ENCODE peak calls at places on chromosomes 4 and X, in four cellular contexts. X is hepatocyte, H is PC-9, I is PC-3. L is an unnamed sample.

GRCh38 chr4:8832130-8832930 is 39.3 kb downstream of the HMX1 start:
- DNase-seq in I (no peak), X (no peak), H (no peak), L (no peak)

GRCh38 chr4:104726002-104726401 is 231.3 kb upstream of the CXXC4 start:
- DNase-seq in H (no peak), I (no peak), X (no peak), L (no peak)

GRCh38 chr4:186330368-186330767 is 64.4 kb downstream of the F11 start:
- DNase-seq in X (no peak), I (no peak), H (no peak), L (no peak)

GRCh38 chr4:52925531-52925968 is 63.4 kb downstream of the RASL11B start:
- DNase-seq in I (no peak), H (no peak), X (peak; percentile 44), L (no peak)

GRCh38 chrX:118780509-118780908 is 43.1 kb upstream of the ZCCHC12 start:
- DNase-seq in I (no peak), X (no peak), H (no peak), L (no peak)

GRCh38 chr4:145880355-145880960 is 58.2 kb downstream of the ZNF827 start:
- DNase-seq in H (no peak), I (no peak), X (no peak), L (no peak)

GRCh38 chrX:31449975-31450374 is 378.1 kb upstream of the FTHL17 start:
- DNase-seq in H (no peak), I (no peak), X (no peak), L (no peak)

GRCh38 chr4:152100378-152101201 is 339.8 kb upstream of the GATB start:
- DNase-seq in H (no peak), X (no peak), I (peak; percentile 80), L (no peak)

GRCh38 chrX:149881081-149881711 is at the start of gene MAGEA8:
- DNase-seq in X (no peak), I (no peak), H (no peak), L (no peak)

GRCh38 chrX:47802589-47802988 is 34.1 kb upstream of the ZNF81 start:
- DNase-seq in X (no peak), H (no peak), I (peak; percentile 48), L (no peak)

GRCh38 chr4:83606435-83606834 is 70.5 kb downstream of the GPAT3 start:
- DNase-seq in H (no peak), X (no peak), I (no peak), L (no peak)

GRCh38 chr4:98564847-98565246 is 93.6 kb downstream of the TSPAN5 start:
- DNase-seq in I (no peak), X (no peak), H (no peak), L (no peak)

GRCh38 chrX:33211356-33212254 is at the start of gene DMD:
- DNase-seq in X (peak; percentile 52), I (no peak), H (no peak), L (no peak)

GRCh38 chr4:183335369-183335940 is 13.2 kb upstream of the CLDN24 start:
- DNase-seq in X (peak; percentile 32), H (peak; percentile 76), I (peak; percentile 88), L (no peak)

GRCh38 chr4:155005395-155006087 is 202.9 kb upstream of the NPY2R start:
- DNase-seq in X (peak; percentile 27), I (peak; percentile 47), H (no peak), L (no peak)

GRCh38 chrX:14694631-14695030 is 165.3 kb downstream of the GLRA2 start:
- DNase-seq in H (no peak), X (no peak), I (peak; percentile 65), L (no peak)

GRCh38 chr4:53767503-53767902 is 176.2 kb upstream of the LNX1 start:
- DNase-seq in X (no peak), H (no peak), I (no peak), L (no peak)

GRCh38 chr4:86834901-86835300 is 14.3 kb downstream of the SLC10A6 start:
- DNase-seq in I (no peak), X (no peak), H (no peak), L (no peak)

GRCh38 chr4:26723216-26723615 is 137.4 kb upstream of the STIM2 start:
- DNase-seq in I (no peak), X (no peak), H (no peak), L (no peak)

GRCh38 chrX:153939573-153939972 is 4.7 kb upstream of the NAA10 start:
- DNase-seq in H (no peak), I (no peak), X (no peak), L (no peak)
- H3K9me2 ChIP-seq in H (no peaks in the 10 kb centered on the region), I (no peaks in the 10 kb centered on the region), X (no peaks in the 10 kb centered on the region), L (no peaks in the 10 kb centered on the region)

DNA sequence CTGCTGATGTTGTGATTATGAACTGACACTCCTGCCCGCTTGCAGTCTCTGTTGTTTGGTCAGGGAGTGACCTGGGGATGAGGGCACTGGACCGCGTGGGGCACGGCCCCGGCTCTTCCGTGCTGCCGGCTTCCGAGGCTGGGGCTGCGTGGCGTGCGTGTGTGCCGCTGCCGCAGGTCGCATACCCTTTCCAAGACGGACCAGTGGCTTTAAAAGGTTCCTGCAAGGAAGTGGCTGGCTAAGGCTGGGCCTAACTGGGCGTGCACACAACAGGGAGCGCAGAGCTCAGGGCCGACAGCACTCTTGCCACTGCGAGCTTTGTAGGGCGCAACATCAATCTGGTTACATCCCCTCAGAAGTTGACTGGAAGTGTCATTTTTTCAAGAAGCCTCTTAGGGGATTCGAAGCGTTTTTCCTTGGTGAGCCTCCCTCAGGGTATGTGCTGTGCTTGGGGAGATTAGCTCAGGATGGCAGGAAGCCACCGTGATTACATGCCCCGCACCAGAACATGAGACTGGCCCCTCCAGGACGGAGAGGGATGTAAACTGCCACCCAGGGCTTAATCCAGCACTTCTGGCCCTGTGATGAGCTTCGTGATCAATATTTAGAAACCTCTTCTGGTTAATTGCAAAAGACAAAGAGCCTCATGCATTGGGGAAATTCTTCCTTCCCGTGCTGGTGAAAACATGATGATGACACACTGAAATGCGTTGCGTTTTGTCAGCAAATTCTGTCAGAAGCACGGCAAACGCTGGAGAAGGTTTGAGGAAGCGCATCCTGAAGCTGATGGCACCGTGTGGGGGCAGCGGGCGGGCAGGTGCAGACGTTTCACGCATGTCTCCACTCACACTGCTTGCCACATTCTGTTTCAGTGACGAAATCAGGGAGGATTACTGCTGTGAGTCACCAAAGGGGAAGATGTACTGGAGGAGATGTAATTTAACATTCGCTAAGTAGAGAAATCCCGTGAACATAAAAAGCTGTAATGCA is 11.1 kb downstream of the MAEA start:
- DNase-seq in X (peak; percentile 52), H (peak; percentile 56), I (no peak), L (no peak)
- H3K79me2 ChIP-seq in X (peaks cover 94% of the 10 kb centered on the region), H (peaks cover 78% of the 10 kb centered on the region), I (peaks cover 85% of the 10 kb centered on the region), L (peaks cover 86% of the 10 kb centered on the region)

GRCh38 chr4:10090467-10091250 is 25.9 kb downstream of the WDR1 start:
- DNase-seq in X (no peak), I (no peak), H (no peak), L (no peak)

GRCh38 chr4:10093801-10094552 is 22.6 kb downstream of the WDR1 start:
- DNase-seq in I (no peak), H (no peak), X (peak; percentile 71), L (no peak)

GRCh38 chr4:10091531-10092181 is 24.9 kb downstream of the WDR1 start:
- DNase-seq in I (no peak), H (no peak), X (no peak), L (no peak)

GRCh38 chr4:10093273-10093621 is 23.4 kb downstream of the WDR1 start:
- DNase-seq in I (no peak), H (no peak), X (no peak), L (no peak)

GRCh38 chr4:10092481-10093272 is 23.9 kb downstream of the WDR1 start:
- DNase-seq in H (no peak), I (no peak), X (no peak), L (no peak)
- H3K9me2 ChIP-seq in H (no peaks in the 10 kb centered on the region), I (no peaks in the 10 kb centered on the region), X (no peaks in the 10 kb centered on the region), L (no peaks in the 10 kb centered on the region)

GRCh38 chr4:56444719-56445118 is 8.7 kb downstream of the PAICS start:
- DNase-seq in X (no peak), H (no peak), I (no peak), L (no peak)
- H3K79me2 ChIP-seq in X (peaks cover 57% of the 10 kb centered on the region), H (peaks cover 52% of the 10 kb centered on the region), I (peaks cover 77% of the 10 kb centered on the region), L (peaks cover 78% of the 10 kb centered on the region)

GRCh38 chr4:123497328-123497727 is 100.7 kb downstream of the SPRY1 start:
- DNase-seq in X (no peak), H (no peak), I (peak; percentile 16), L (no peak)

DNA sequence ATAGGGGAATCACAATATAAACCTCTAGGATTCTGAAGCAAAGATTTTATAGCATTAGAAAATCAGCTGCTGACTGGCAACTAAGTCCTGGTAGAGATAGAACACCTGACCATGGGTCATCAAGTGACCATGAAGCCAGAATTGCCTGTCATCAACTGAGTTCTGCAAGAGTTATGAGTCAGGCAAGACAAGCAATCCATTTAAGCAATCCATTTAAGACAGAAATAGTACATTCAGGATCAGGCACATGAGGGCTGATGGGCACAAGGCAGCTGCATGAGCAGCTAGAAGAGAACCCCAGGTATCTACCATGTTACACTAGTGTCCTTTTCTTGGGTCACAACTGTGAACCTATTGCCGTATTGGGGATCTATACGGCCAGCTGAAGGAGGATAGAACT is 98.9 kb downstream of the SPRY1 start:
- DNase-seq in X (peak; percentile 33), I (peak; percentile 15), H (peak; percentile 50), L (no peak)
- H3K9me2 ChIP-seq in X (no peaks in the 10 kb centered on the region), I (no peaks in the 10 kb centered on the region), H (no peaks in the 10 kb centered on the region), L (no peaks in the 10 kb centered on the region)

GRCh38 chr4:1297023-1297395 is 7.3 kb downstream of the MAEA start:
- DNase-seq in X (no peak), H (no peak), I (no peak), L (no peak)
- H3K79me2 ChIP-seq in X (peaks cover 92% of the 10 kb centered on the region), H (peaks cover 83% of the 10 kb centered on the region), I (peaks cover 90% of the 10 kb centered on the region), L (peaks cover 92% of the 10 kb centered on the region)

DNA sequence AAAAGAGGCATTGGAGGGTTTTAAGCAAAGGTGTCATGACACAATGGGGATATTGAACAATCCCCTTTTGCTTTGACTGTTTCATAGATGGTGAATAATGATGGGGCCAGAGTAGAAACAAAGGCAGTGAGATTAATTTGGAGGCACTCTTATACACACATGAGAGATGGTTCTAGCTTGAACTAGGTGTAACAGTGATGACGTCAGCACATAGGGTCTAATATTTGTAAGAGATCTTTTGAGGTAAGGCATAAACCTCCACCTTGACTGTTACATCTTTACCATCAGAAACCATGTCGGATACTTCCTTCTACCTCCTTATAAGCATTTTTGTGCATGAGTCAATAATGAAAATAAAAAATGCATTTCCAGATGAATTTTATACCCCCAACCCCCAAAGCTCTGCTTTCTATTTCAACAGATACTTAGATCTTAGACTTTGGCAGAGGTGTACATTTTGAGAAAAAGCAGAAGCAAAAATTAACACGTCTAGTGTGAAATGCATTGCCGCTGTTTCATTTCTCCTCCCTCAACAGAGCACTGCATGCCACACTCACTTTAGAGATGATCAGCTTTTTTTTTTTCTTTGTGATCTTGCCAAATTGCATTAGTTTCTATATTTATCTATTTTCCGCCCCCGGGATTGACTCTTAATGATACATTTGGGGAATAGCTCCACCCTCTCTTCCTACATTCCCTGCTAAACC is 87.2 kb downstream of the HS3ST1 start:
- DNase-seq in X (no peak), I (no peak), H (no peak), L (no peak)
- H3K9me2 ChIP-seq in X (no peaks in the 10 kb centered on the region), I (no peaks in the 10 kb centered on the region), H (no peaks in the 10 kb centered on the region), L (no peaks in the 10 kb centered on the region)

DNA sequence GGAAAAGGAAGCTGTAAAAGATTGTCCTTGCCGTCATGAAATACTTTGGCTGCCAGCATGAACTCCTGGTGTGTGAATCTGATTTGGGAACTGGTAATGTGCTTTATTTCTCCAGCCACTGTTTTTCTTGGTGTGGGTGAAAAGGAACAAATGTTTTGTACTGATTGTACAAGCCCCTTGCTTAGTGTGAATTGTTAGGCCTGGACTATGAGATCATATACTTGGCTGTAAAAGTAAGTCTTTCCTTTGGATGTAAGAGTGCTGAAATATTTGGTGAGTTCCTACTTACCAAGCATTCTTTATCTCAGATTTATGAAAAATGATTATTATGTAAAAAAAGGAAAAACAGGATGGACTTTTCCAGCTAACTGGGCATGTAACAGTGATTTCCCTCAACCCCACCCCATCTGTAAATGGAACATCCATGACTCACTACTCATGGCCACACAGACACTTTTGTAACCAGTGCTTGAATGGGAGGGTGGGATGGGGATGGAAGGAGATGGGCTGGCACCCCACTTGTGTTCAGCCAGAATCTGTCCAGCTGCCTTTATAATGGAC is 6.3 kb downstream of the FNIP2 start:
- DNase-seq in H (no peak), X (peak; percentile 36), I (peak; percentile 40), L (no peak)
- H3K79me2 ChIP-seq in H (no peaks in the 10 kb centered on the region), X (peaks cover 100% of the 10 kb centered on the region), I (peaks cover 70% of the 10 kb centered on the region), L (peaks cover 97% of the 10 kb centered on the region)